ENCODE peak calls at places on chromosomes 6 and 20, in eight cellular contexts. P, B, N, W, T, U, Y and I are unnamed samples.

GRCh38 chr6:34383171-34383631 is 9.3 kb downstream of the NUDT3 start:
- DNase-seq in P (peak), B (no peak), N (no peak), W (no peak), T (no peak), U (no peak), Y (no peak), I (no peak)

GRCh38 chr20:60108397-60108796 is 150.2 kb downstream of the CDH26 start:
- DNase-seq in P (peak), B (no peak), N (no peak), W (no peak), T (no peak), U (no peak), Y (no peak), I (peak)

GRCh38 chr20:54849741-54850140 is 374.3 kb downstream of the DOK5 start:
- DNase-seq in P (no peak), B (no peak), N (no peak), W (no peak), T (no peak), U (no peak), Y (no peak), I (no peak)

GRCh38 chr6:85272973-85273372 is 176.9 kb upstream of the NT5E start:
- DNase-seq in P (no peak), B (no peak), N (no peak), W (no peak), T (no peak), U (no peak), Y (no peak), I (no peak)

GRCh38 chr20:775679-776135 is 7.4 kb upstream of the SLC52A3 start:
- DNase-seq in P (no peak), B (no peak), N (no peak), W (no peak), T (no peak), U (peak), Y (no peak), I (peak)

GRCh38 chr6:10180138-10181074 is 234.5 kb downstream of the TFAP2A start:
- DNase-seq in P (no peak), B (no peak), N (no peak), W (no peak), T (no peak), U (no peak), Y (no peak), I (no peak)

GRCh38 chr6:157313531-157314467 is 9.5 kb downstream of the TMEM242 start:
- DNase-seq in P (no peak), B (no peak), N (no peak), W (no peak), T (no peak), U (no peak), Y (no peak), I (no peak)

GRCh38 chr6:13098808-13099570 is 229.3 kb downstream of the TBC1D7 start:
- DNase-seq in P (no peak), B (no peak), N (no peak), W (peak), T (no peak), U (no peak), Y (no peak), I (peak)

GRCh38 chr6:36928547-36928918 is 26.0 kb upstream of the PI16 start:
- DNase-seq in P (no peak), B (no peak), N (no peak), W (no peak), T (no peak), U (peak), Y (no peak), I (no peak)

GRCh38 chr6:26232306-26232949 is 132.6 kb upstream of the BTN3A2 start:
- DNase-seq in P (no peak), B (no peak), N (no peak), W (no peak), T (no peak), U (no peak), Y (no peak), I (no peak)

GRCh38 chr20:1391640-1392442 is 1.0 kb downstream of the FKBP1A start:
- DNase-seq in P (peak), B (no peak), N (no peak), W (peak), T (no peak), U (no peak), Y (peak), I (no peak)

GRCh38 chr20:32762754-32763201 is 593 bp downstream of the DNMT3B start:
- DNase-seq in P (no peak), B (no peak), N (no peak), W (no peak), T (no peak), U (no peak), Y (no peak), I (no peak)

GRCh38 chr6:155201461-155202226 is 62.2 kb upstream of the CLDN20 start:
- DNase-seq in P (peak), B (no peak), N (no peak), W (no peak), T (no peak), U (no peak), Y (no peak), I (peak)